ENCODE peak calls at places on chromosomes 6 and 20, in seven cellular contexts. F is colonic mucosa, U is fibroblast of pulmonary artery, V is gastrocnemius medialis, N is osteoblast, K is H1, O is WERI-Rb-1. B is an unnamed sample.

GRCh38 chr20:38804682-38805501 is 605 bp upstream of the PPP1R16B start:
- DNase-seq in N (no peak), V (peak; percentile 16), U (peak; percentile 64), O (no peak), F (peak; percentile 27), K (no peak), B (no peak)

GRCh38 chr20:16290358-16290757 is 282.9 kb downstream of the KIF16B start:
- DNase-seq in F (no peak), O (no peak), K (no peak), U (no peak), N (no peak), V (no peak), B (no peak)

GRCh38 chr20:3797592-3798404 is 1.7 kb downstream of the CDC25B start:
- DNase-seq in K (no peak), V (no peak), F (no peak), N (peak; percentile 91), O (no peak), U (no peak), B (no peak)

GRCh38 chr6:4942673-4943009 is 61.2 kb downstream of the RPP40 start:
- DNase-seq in F (no peak), U (no peak), O (no peak), K (no peak), V (no peak), N (peak; percentile 76), B (no peak)

GRCh38 chr6:158781692-158782373 is 37.3 kb downstream of the EZR start:
- DNase-seq in N (no peak), O (no peak), K (no peak), V (peak; percentile 59), U (no peak), F (no peak), B (no peak)

GRCh38 chr20:63740501-63741353 is 1.2 kb downstream of the SLC2A4RG start:
- DNase-seq in K (peak; percentile 86), F (peak; percentile 95), O (peak; percentile 53), U (peak; percentile 91), V (peak; percentile 96), N (peak; percentile 100), B (peak; percentile 90)

GRCh38 chr6:110180228-110181008 is at the start of gene CDC40:
- DNase-seq in O (peak; percentile 53), K (peak; percentile 66), N (peak; percentile 81), F (peak; percentile 75), V (peak; percentile 42), U (no peak), B (no peak)

GRCh38 chr6:35089935-35090505 is 51.1 kb downstream of the TCP11 start:
- DNase-seq in U (peak; percentile 72), K (peak; percentile 42), O (peak; percentile 7), N (no peak), F (peak; percentile 15), V (no peak), B (peak; percentile 67)

GRCh38 chr20:22579711-22580697 is 4.4 kb downstream of the FOXA2 start:
- DNase-seq in U (no peak), V (no peak), F (peak; percentile 67), O (no peak), N (peak; percentile 65), K (peak; percentile 63), B (no peak)

GRCh38 chr6:14066782-14067406 is 50.7 kb upstream of the CD83 start:
- DNase-seq in N (peak; percentile 43), F (no peak), O (peak; percentile 50), V (no peak), U (peak; percentile 85), K (no peak), B (peak; percentile 53)

DNA sequence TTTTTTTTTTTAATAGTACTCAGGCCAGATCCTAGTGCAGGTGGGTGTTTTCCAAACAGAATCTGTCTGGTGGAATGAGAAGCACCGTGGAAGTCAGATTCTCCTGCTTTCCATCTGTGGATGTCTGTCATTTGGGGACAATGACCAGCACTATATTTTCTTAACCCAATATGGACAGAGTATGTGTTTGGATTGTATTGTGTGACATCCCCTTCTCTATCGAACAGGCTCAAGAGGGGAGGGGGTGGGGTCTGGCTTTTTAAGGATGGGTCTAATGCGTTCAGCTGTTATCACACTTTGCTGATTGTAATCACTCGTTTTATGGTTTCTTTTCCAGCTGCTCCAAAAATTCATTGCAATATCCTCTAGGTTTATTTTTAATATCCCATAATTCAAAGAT is 197.5 kb upstream of the CEP162 start:
- DNase-seq in V (no peak), O (no peak), N (no peak), F (no peak), K (no peak), U (no peak), B (no peak)
- H3K4me3 ChIP-seq in V (no peak overlapping the region), O (no peak overlapping the region), N (no peak overlapping the region), F (no peak overlapping the region), K (no peak overlapping the region), U (no peak overlapping the region), B (no peak overlapping the region)

DNA sequence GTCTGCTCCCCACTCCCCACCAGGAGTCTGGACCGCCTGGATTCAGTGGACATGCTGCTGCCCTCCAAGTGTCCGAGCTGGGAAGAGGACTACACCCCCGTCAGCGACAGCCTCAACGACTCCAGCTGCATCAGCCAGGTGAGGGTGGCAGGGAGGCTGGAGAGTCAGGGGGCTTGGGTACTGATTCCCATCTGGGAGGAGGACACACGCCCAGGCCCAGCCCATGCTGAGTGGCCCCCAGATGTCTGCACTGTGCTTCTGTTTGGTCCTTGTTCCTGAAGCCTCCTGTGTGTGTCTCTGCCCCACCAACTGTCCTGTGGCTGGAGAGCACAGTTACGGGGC is 101.6 kb upstream of the MYL9 start:
- DNase-seq in O (no peak), F (no peak), N (no peak), V (no peak), K (no peak), U (no peak), B (no peak)
- TF ChIP-seq CTCF in O (no peak), F (no peak), N (no peak), V (peak; percentile 16), K (no peak), U (no peak), B (no peak)

DNA sequence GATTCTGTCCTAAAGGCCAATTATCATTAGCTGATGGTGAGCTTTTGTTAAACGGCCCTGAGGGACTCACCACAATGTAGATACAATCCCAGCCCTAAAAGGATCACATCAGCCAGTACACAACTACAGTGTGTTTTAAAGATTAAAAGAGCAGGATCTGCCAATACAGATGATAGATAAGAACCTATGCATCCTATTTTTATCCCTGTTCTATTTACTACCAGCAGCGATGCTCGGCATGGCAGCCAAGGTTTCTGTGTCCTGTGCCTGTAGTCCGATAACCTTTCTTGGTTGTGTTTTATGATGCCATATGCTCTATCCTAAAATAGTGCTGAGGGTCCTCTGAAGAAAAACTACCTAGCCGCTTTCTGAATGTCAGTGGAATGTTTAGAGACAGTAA is 289.4 kb downstream of the PHACTR1 start:
- DNase-seq in F (no peak), K (no peak), V (no peak), U (no peak), O (no peak), N (no peak), B (no peak)
- H3K4me3 ChIP-seq in F (no peak overlapping the region), K (no peak overlapping the region), V (no peak overlapping the region), U (no peak overlapping the region), O (no peak overlapping the region), N (no peak overlapping the region), B (no peak overlapping the region)

GRCh38 chr6:74899416-74899815 is 306.4 kb downstream of the COL12A1 start:
- DNase-seq in O (no peak), N (no peak), F (no peak), K (no peak), V (no peak), U (peak; percentile 76), B (peak; percentile 61)
- TF ChIP-seq CTCF in O (no peak), N (peak; percentile 53), F (no peak), K (no peak), V (no peak), U (peak; percentile 44), B (no peak)

GRCh38 chr6:85461806-85462185 is 11.9 kb downstream of the NT5E start:
- DNase-seq in N (no peak), F (no peak), U (no peak), O (no peak), K (no peak), V (no peak), B (no peak)

GRCh38 chr6:85459224-85459901 is 9.5 kb downstream of the NT5E start:
- DNase-seq in O (no peak), U (peak; percentile 91), N (peak; percentile 62), V (no peak), F (no peak), K (no peak), B (peak; percentile 82)

GRCh38 chr6:85458782-85459181 is 8.9 kb downstream of the NT5E start:
- DNase-seq in F (no peak), V (no peak), O (no peak), N (no peak), U (peak; percentile 45), K (no peak), B (peak; percentile 24)

GRCh38 chr6:85460951-85461805 is 11.3 kb downstream of the NT5E start:
- DNase-seq in F (no peak), N (no peak), K (no peak), U (peak; percentile 90), O (no peak), V (no peak), B (no peak)

GRCh38 chr6:85460154-85460950 is 10.5 kb downstream of the NT5E start:
- DNase-seq in V (no peak), F (no peak), O (no peak), N (no peak), U (peak; percentile 36), K (no peak), B (no peak)
- H3K4me3 ChIP-seq in V (no peak overlapping the region), F (no peak overlapping the region), O (no peak overlapping the region), N (no peak overlapping the region), U (no peak overlapping the region), K (no peak overlapping the region), B (no peak overlapping the region)